ENCODE peak calls at places on chromosomes 5 and 9, in eight cellular contexts. B, Z, A, K, S, H, X and O are unnamed samples.

GRCh38 chr9:79817469-79818004 is 245.8 kb downstream of the TLE4 start:
- DNase-seq in B (no peak), Z (peak; percentile 42), S (no peak), X (no peak), K (no peak), H (no peak), A (no peak), O (no peak)

GRCh38 chr5:43000198-43000840 is 39.8 kb downstream of the ANXA2R start:
- DNase-seq in A (peak; percentile 57), H (no peak), X (peak; percentile 33), K (peak; percentile 42), S (no peak), B (no peak), Z (no peak), O (no peak)

GRCh38 chr5:174204914-174205313 is 159.4 kb downstream of the NSG2 start:
- DNase-seq in B (no peak), A (peak; percentile 31), K (no peak), S (no peak), X (no peak), H (no peak), Z (no peak), O (no peak)

GRCh38 chr5:96893342-96893741 is 17.0 kb downstream of the ERAP2 start:
- DNase-seq in A (peak; percentile 23), Z (no peak), H (no peak), S (no peak), K (peak; percentile 67), X (peak; percentile 79), B (peak; percentile 45), O (no peak)

GRCh38 chr5:172546196-172546595 is 91.9 kb upstream of the SH3PXD2B start:
- DNase-seq in B (no peak), X (no peak), H (no peak), Z (no peak), A (no peak), S (no peak), K (no peak), O (no peak)

GRCh38 chr5:68348447-68349222 is 133.1 kb downstream of the PIK3R1 start:
- DNase-seq in Z (no peak), H (no peak), A (no peak), S (no peak), B (no peak), K (no peak), X (no peak), O (no peak)

GRCh38 chr9:134167530-134167931 is 3.2 kb upstream of the RNU6ATAC start:
- DNase-seq in X (peak; percentile 19), A (no peak), B (peak; percentile 8), S (no peak), H (no peak), K (peak; percentile 52), Z (no peak), O (no peak)

GRCh38 chr9:21677834-21678233 is 124.6 kb upstream of the MTAP start:
- DNase-seq in B (no peak), A (no peak), H (no peak), Z (no peak), X (peak; percentile 88), S (no peak), K (peak; percentile 78), O (no peak)

GRCh38 chr5:136035837-136036236 is 7.0 kb downstream of the TGFBI start:
- DNase-seq in X (no peak), B (no peak), S (no peak), A (no peak), K (no peak), Z (no peak), H (no peak), O (no peak)

GRCh38 chr5:58937031-58937681 is 354.3 kb downstream of the RAB3C start:
- DNase-seq in H (no peak), B (no peak), K (no peak), Z (no peak), S (no peak), X (no peak), A (no peak), O (no peak)

GRCh38 chr5:134111741-134112647 is 2.5 kb upstream of the TCF7 start:
- DNase-seq in Z (peak; percentile 50), B (no peak), H (no peak), A (peak; percentile 47), K (no peak), X (peak; percentile 52), S (peak; percentile 45), O (no peak)

GRCh38 chr9:38445154-38446043 is 21.1 kb upstream of the IGFBPL1 start:
- DNase-seq in Z (peak; percentile 47), A (no peak), H (no peak), K (no peak), X (no peak), S (no peak), B (no peak), O (no peak)

GRCh38 chr5:150180241-150181027 is 9.4 kb upstream of the SLC6A7 start:
- DNase-seq in A (no peak), H (no peak), Z (no peak), S (no peak), B (no peak), X (peak; percentile 89), K (peak; percentile 84), O (no peak)

GRCh38 chr9:121876658-121877271 is 216.3 kb downstream of the TTLL11 start:
- DNase-seq in A (no peak), S (no peak), Z (no peak), X (peak; percentile 82), H (no peak), K (peak; percentile 66), B (peak; percentile 52), O (no peak)

GRCh38 chr5:103532116-103532734 is 30.4 kb downstream of the NUDT12 start:
- DNase-seq in Z (no peak), X (peak; percentile 16), H (no peak), K (no peak), A (peak; percentile 14), B (no peak), S (no peak), O (no peak)

GRCh38 chr9:95757026-95757425 is 118.5 kb upstream of the ERCC6L2 start:
- DNase-seq in X (peak; percentile 93), S (no peak), A (no peak), B (peak; percentile 53), Z (no peak), H (no peak), K (peak; percentile 88), O (no peak)

GRCh38 chr9:124839612-124840299 is 13.5 kb upstream of the WDR38 start:
- DNase-seq in K (peak; percentile 46), S (no peak), A (peak; percentile 23), B (no peak), Z (no peak), H (no peak), X (peak; percentile 36), O (no peak)

GRCh38 chr5:4866817-4867216 is 273.3 kb upstream of the ADAMTS16 start:
- DNase-seq in B (no peak), K (no peak), H (no peak), A (no peak), Z (no peak), X (no peak), S (no peak), O (no peak)

GRCh38 chr5:43225649-43226245 is 33.7 kb downstream of the NIM1K start:
- DNase-seq in Z (no peak), B (no peak), S (no peak), X (no peak), K (no peak), A (no peak), H (no peak), O (no peak)

GRCh38 chr5:167934561-167934971 is 356.9 kb upstream of the WWC1 start:
- DNase-seq in H (no peak), X (peak; percentile 84), Z (no peak), S (no peak), A (peak; percentile 17), K (peak; percentile 40), B (no peak), O (no peak)

GRCh38 chr9:94804917-94805544 is 78.5 kb downstream of the AOPEP start:
- DNase-seq in B (no peak), K (no peak), X (no peak), H (no peak), A (no peak), Z (no peak), S (no peak), O (no peak)

GRCh38 chr5:38633505-38633904 is 77.1 kb upstream of the LIFR start:
- DNase-seq in S (no peak), X (no peak), B (no peak), H (no peak), A (no peak), K (no peak), Z (no peak), O (no peak)

GRCh38 chr9:96136992-96137665 is 164.8 kb downstream of the HSD17B3 start:
- DNase-seq in A (peak; percentile 76), H (peak; percentile 79), X (peak; percentile 51), S (no peak), Z (peak; percentile 84), B (peak; percentile 47), K (peak; percentile 91), O (no peak)

GRCh38 chr9:112764837-112765236 is 14.3 kb downstream of the SNX30 start:
- DNase-seq in B (no peak), Z (no peak), S (no peak), A (peak; percentile 66), K (no peak), X (no peak), H (no peak), O (no peak)

GRCh38 chr9:112765281-112765680 is 14.7 kb downstream of the SNX30 start:
- DNase-seq in A (no peak), B (no peak), X (no peak), H (no peak), Z (no peak), K (no peak), S (no peak), O (no peak)

GRCh38 chr9:112761912-112762651 is 11.5 kb downstream of the SNX30 start:
- DNase-seq in A (no peak), H (no peak), S (no peak), X (no peak), Z (no peak), B (peak; percentile 49), K (peak; percentile 54), O (no peak)

GRCh38 chr9:112762726-112763518 is 12.4 kb downstream of the SNX30 start:
- DNase-seq in K (no peak), Z (no peak), A (no peak), X (no peak), B (no peak), H (no peak), S (no peak), O (no peak)

GRCh38 chr9:112764344-112764743 is 13.8 kb downstream of the SNX30 start:
- DNase-seq in X (peak; percentile 62), S (no peak), H (no peak), B (peak; percentile 54), K (no peak), Z (no peak), A (peak; percentile 28), O (no peak)
- TF ChIP-seq CTCF in X (no peak), S (no peak), H (no peak), B (no peak), K (no peak), Z (no peak), A (no peak), O (no peak)

GRCh38 chr9:93569775-93570174 is 6.6 kb upstream of the PHF2 start:
- DNase-seq in B (no peak), H (no peak), X (no peak), A (no peak), K (no peak), Z (no peak), S (no peak), O (no peak)
- TF ChIP-seq CTCF in B (no peak), H (no peak), X (no peak), A (no peak), K (no peak), Z (no peak), S (no peak), O (no peak)

GRCh38 chr5:308672-309271 is 12.7 kb upstream of the AHRR start:
- DNase-seq in Z (peak; percentile 39), S (no peak), K (peak; percentile 42), A (no peak), H (peak; percentile 48), X (peak; percentile 63), B (no peak), O (no peak)
- TF ChIP-seq CTCF in Z (no peak), S (no peak), K (peak; percentile 46), A (peak; percentile 12), H (no peak), X (peak; percentile 62), B (peak; percentile 67), O (no peak)

GRCh38 chr9:82320566-82320965 is 332.0 kb downstream of the SPATA31D1 start:
- DNase-seq in B (no peak), S (no peak), Z (no peak), K (no peak), X (peak; percentile 58), A (no peak), H (no peak), O (no peak)
- TF ChIP-seq CTCF in B (no peak), S (no peak), Z (no peak), K (no peak), X (no peak), A (no peak), H (no peak), O (no peak)